ENCODE peak calls at places on chromosomes 4 and X, in four cellular contexts. One of them, this sample, is unnamed.

GRCh38 chr4:90833698-90834097 is 706.5 kb downstream of the CCSER1 start:
- DNase-seq in A549: no peak
- DNase-seq in HepG2: no peak
- DNase-seq in GM12878: no peak
- DNase-seq in this sample: no peak

GRCh38 chr4:78002260-78002659 is 54.9 kb upstream of the FRAS1 start:
- DNase-seq in GM12878: no peak
- DNase-seq in HepG2: peak
- DNase-seq in A549: no peak
- DNase-seq in this sample: no peak

GRCh38 chr4:100095729-100096595 is 94.3 kb downstream of the DDIT4L start:
- DNase-seq in GM12878: peak
- DNase-seq in A549: peak
- DNase-seq in HepG2: peak
- DNase-seq in this sample: peak

GRCh38 chr4:172725581-172725980 is 443.0 kb upstream of the GALNT7 start:
- DNase-seq in GM12878: no peak
- DNase-seq in HepG2: peak
- DNase-seq in A549: peak
- DNase-seq in this sample: no peak

GRCh38 chr4:177489847-177490246 is 47.6 kb upstream of the AGA start:
- DNase-seq in HepG2: no peak
- DNase-seq in A549: no peak
- DNase-seq in GM12878: no peak
- DNase-seq in this sample: no peak

GRCh38 chrX:1453390-1453783 is 678 bp upstream of the ASMTL start:
- DNase-seq in A549: peak
- DNase-seq in GM12878: no peak
- DNase-seq in HepG2: no peak
- DNase-seq in this sample: no peak

GRCh38 chr4:7166286-7166685 is 26.1 kb upstream of the SORCS2 start:
- DNase-seq in HepG2: no peak
- DNase-seq in GM12878: no peak
- DNase-seq in A549: no peak
- DNase-seq in this sample: no peak

GRCh38 chrX:48937065-48937907 is 18.5 kb upstream of the PIM2 start:
- DNase-seq in GM12878: peak
- DNase-seq in HepG2: no peak
- DNase-seq in A549: no peak
- DNase-seq in this sample: no peak

GRCh38 chrX:41661366-41662095 is 27.2 kb upstream of the GPR34 start:
- DNase-seq in A549: no peak
- DNase-seq in GM12878: no peak
- DNase-seq in HepG2: no peak
- DNase-seq in this sample: no peak

GRCh38 chr4:102642571-102643298 is 118.0 kb downstream of the MANBA start:
- DNase-seq in A549: no peak
- DNase-seq in HepG2: no peak
- DNase-seq in GM12878: no peak
- DNase-seq in this sample: no peak

GRCh38 chrX:45036161-45036560 is 163.2 kb downstream of the KDM6A start:
- DNase-seq in HepG2: no peak
- DNase-seq in GM12878: no peak
- DNase-seq in A549: no peak
- DNase-seq in this sample: no peak

GRCh38 chr4:119297795-119298194 is 24.1 kb downstream of the FABP2 start:
- DNase-seq in HepG2: no peak
- DNase-seq in GM12878: no peak
- DNase-seq in A549: no peak
- DNase-seq in this sample: no peak

GRCh38 chr4:117983541-117984451 is 50.5 kb upstream of the NDST3 start:
- DNase-seq in A549: no peak
- DNase-seq in HepG2: no peak
- DNase-seq in GM12878: no peak
- DNase-seq in this sample: no peak

GRCh38 chrX:120350458-120351138 is 11.3 kb upstream of the ATP1B4 start:
- DNase-seq in A549: no peak
- DNase-seq in HepG2: no peak
- DNase-seq in GM12878: no peak
- DNase-seq in this sample: no peak

GRCh38 chr4:117064297-117064696 is 21.1 kb downstream of the TRAM1L1 start:
- DNase-seq in GM12878: no peak
- DNase-seq in HepG2: no peak
- DNase-seq in A549: no peak
- DNase-seq in this sample: no peak

GRCh38 chrX:14915596-14915995 is 42.4 kb downstream of the MOSPD2 start:
- DNase-seq in HepG2: no peak
- DNase-seq in A549: no peak
- DNase-seq in GM12878: no peak
- DNase-seq in this sample: no peak

GRCh38 chr4:136056748-136057147 is 1475.5 kb downstream of the PCDH18 start:
- DNase-seq in GM12878: no peak
- DNase-seq in HepG2: no peak
- DNase-seq in A549: no peak
- DNase-seq in this sample: no peak

DNA sequence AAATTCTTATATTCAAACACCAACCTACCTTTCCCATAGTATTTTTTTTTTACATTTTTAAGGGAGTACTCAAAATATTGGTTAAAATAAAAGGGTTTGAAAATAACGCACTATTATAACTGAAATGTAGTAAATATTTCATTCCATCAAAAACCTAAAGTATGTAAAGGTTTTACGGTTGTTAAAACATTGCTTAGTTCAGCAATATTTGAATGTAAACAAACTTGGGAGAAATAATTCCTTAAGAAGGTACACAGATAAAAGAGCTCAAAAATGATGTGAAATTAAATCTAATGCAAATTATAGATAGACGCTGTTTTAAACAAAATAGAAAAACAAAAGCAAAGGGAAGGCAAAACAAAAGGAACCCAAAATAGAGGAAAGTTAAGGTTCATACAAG is 1476.9 kb downstream of the PCDH18 start:
- DNase-seq in GM12878: no peak
- DNase-seq in HepG2: no peak
- DNase-seq in A549: no peak
- DNase-seq in this sample: no peak
- TF ChIP-seq PBX3 in GM12878: no peak
- TF ChIP-seq PBX3 in HepG2: no peak
- TF ChIP-seq PBX3 in A549: no peak
- TF ChIP-seq PBX3 in this sample: no peak

GRCh38 chr4:139416073-139416673 is 37.7 kb upstream of the RAB33B start:
- DNase-seq in GM12878: no peak
- DNase-seq in A549: no peak
- DNase-seq in HepG2: peak
- DNase-seq in this sample: peak
- TF ChIP-seq PBX3 in GM12878: no peak
- TF ChIP-seq PBX3 in A549: no peak
- TF ChIP-seq PBX3 in HepG2: no peak
- TF ChIP-seq PBX3 in this sample: no peak

GRCh38 chr4:5052726-5053425 is 1.6 kb downstream of the STK32B start:
- DNase-seq in A549: no peak
- DNase-seq in HepG2: no peak
- DNase-seq in GM12878: no peak
- DNase-seq in this sample: no peak
- TF ChIP-seq PBX3 in A549: no peak
- TF ChIP-seq PBX3 in HepG2: no peak
- TF ChIP-seq PBX3 in GM12878: no peak
- TF ChIP-seq PBX3 in this sample: no peak

DNA sequence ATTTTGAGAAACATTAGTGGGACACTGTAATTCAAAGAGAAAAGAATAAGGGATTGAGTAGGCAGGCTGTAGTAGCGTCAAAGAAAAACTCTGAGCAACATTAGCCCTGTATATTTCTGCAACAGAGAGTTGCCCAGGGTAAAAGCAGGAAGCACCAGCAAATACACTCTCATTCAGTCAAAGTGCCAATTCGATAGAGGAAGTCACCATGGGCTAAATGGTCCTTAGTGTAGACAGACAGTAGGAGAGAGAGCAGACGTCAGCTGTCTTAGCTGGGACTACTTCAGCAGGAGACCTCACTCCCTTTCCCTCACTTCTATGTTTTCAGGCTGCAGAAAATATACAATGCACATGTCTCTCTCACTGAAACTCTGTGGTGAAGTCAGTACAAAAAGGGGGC is 2073.8 kb upstream of the TENM3 start:
- DNase-seq in A549: no peak
- DNase-seq in GM12878: no peak
- DNase-seq in HepG2: no peak
- DNase-seq in this sample: no peak
- TF ChIP-seq PBX3 in A549: no peak
- TF ChIP-seq PBX3 in GM12878: no peak
- TF ChIP-seq PBX3 in HepG2: no peak
- TF ChIP-seq PBX3 in this sample: no peak

GRCh38 chr4:127533028-127533700 is 99.6 kb upstream of the INTU start:
- DNase-seq in GM12878: no peak
- DNase-seq in A549: no peak
- DNase-seq in HepG2: no peak
- DNase-seq in this sample: no peak
- TF ChIP-seq PBX3 in GM12878: no peak
- TF ChIP-seq PBX3 in A549: no peak
- TF ChIP-seq PBX3 in HepG2: no peak
- TF ChIP-seq PBX3 in this sample: no peak

GRCh38 chrX:137566746-137567473 is 983 bp downstream of the ZIC3 start:
- DNase-seq in HepG2: no peak
- DNase-seq in GM12878: no peak
- DNase-seq in A549: no peak
- DNase-seq in this sample: no peak

GRCh38 chrX:137569470-137569891 is 3.6 kb downstream of the ZIC3 start:
- DNase-seq in HepG2: no peak
- DNase-seq in A549: no peak
- DNase-seq in GM12878: no peak
- DNase-seq in this sample: no peak

GRCh38 chrX:137567474-137568232 is 1.7 kb downstream of the ZIC3 start:
- DNase-seq in A549: no peak
- DNase-seq in HepG2: no peak
- DNase-seq in GM12878: no peak
- DNase-seq in this sample: no peak

GRCh38 chrX:137565921-137566745 is at the start of gene ZIC3:
- DNase-seq in A549: no peak
- DNase-seq in HepG2: no peak
- DNase-seq in GM12878: no peak
- DNase-seq in this sample: peak

GRCh38 chrX:137568741-137569469 is 3.0 kb downstream of the ZIC3 start:
- DNase-seq in GM12878: no peak
- DNase-seq in A549: no peak
- DNase-seq in HepG2: no peak
- DNase-seq in this sample: no peak
- TF ChIP-seq PBX3 in GM12878: no peak
- TF ChIP-seq PBX3 in A549: no peak
- TF ChIP-seq PBX3 in HepG2: no peak
- TF ChIP-seq PBX3 in this sample: no peak

GRCh38 chrX:134431894-134432293 is 28.1 kb upstream of the HPRT1 start:
- DNase-seq in A549: no peak
- DNase-seq in HepG2: no peak
- DNase-seq in GM12878: no peak
- DNase-seq in this sample: no peak
- TF ChIP-seq PBX3 in A549: no peak
- TF ChIP-seq PBX3 in HepG2: no peak
- TF ChIP-seq PBX3 in GM12878: no peak
- TF ChIP-seq PBX3 in this sample: peak

GRCh38 chr4:56323386-56323785 is 63.9 kb downstream of the AASDH start:
- DNase-seq in HepG2: no peak
- DNase-seq in A549: no peak
- DNase-seq in GM12878: no peak
- DNase-seq in this sample: no peak
- TF ChIP-seq PBX3 in HepG2: no peak
- TF ChIP-seq PBX3 in A549: no peak
- TF ChIP-seq PBX3 in GM12878: no peak
- TF ChIP-seq PBX3 in this sample: no peak

GRCh38 chr4:59247032-59247431 is 1953.1 kb upstream of the ADGRL3 start:
- DNase-seq in HepG2: peak
- DNase-seq in A549: no peak
- DNase-seq in GM12878: no peak
- DNase-seq in this sample: peak
- TF ChIP-seq PBX3 in HepG2: no peak
- TF ChIP-seq PBX3 in A549: no peak
- TF ChIP-seq PBX3 in GM12878: no peak
- TF ChIP-seq PBX3 in this sample: no peak

This sample was measured in SK-N-SH.